ENCODE peak calls at places on chromosome 4, in five cellular contexts. One of them, this sample, is unnamed. For H3K27me3, the result is how much of the 10 kb centered on the place peaks cover.

GRCh38 chr4:144399927-144400326 is 246.0 kb upstream of the HHIP start:
- DNase-seq in tibial artery: no peak
- DNase-seq in Peyer's patch: no peak
- DNase-seq in cardiac muscle cell: peak
- DNase-seq in ovary: no peak
- DNase-seq in this sample: no peak

GRCh38 chr4:121989715-121990114 is 37.9 kb upstream of the TRPC3 start:
- DNase-seq in tibial artery: no peak
- DNase-seq in Peyer's patch: no peak
- DNase-seq in cardiac muscle cell: peak
- DNase-seq in ovary: no peak
- DNase-seq in this sample: no peak

GRCh38 chr4:49036528-49036927 is 50.5 kb downstream of the CWH43 start:
- DNase-seq in tibial artery: no peak
- DNase-seq in Peyer's patch: no peak
- DNase-seq in cardiac muscle cell: no peak
- DNase-seq in ovary: no peak
- DNase-seq in this sample: no peak

GRCh38 chr4:123786955-123787354 is 390.4 kb downstream of the SPRY1 start:
- DNase-seq in tibial artery: no peak
- DNase-seq in Peyer's patch: peak
- DNase-seq in cardiac muscle cell: peak
- DNase-seq in ovary: peak
- DNase-seq in this sample: no peak

GRCh38 chr4:17447675-17448298 is 64.1 kb downstream of the QDPR start:
- DNase-seq in tibial artery: no peak
- DNase-seq in Peyer's patch: peak
- DNase-seq in cardiac muscle cell: peak
- DNase-seq in ovary: peak
- DNase-seq in this sample: no peak

GRCh38 chr4:68589790-68590189 is 13.7 kb upstream of the UGT2B17 start:
- DNase-seq in tibial artery: no peak
- DNase-seq in Peyer's patch: no peak
- DNase-seq in cardiac muscle cell: no peak
- DNase-seq in ovary: no peak
- DNase-seq in this sample: no peak

GRCh38 chr4:189221691-189222090 is 719.0 kb upstream of the FRG1 start:
- DNase-seq in tibial artery: no peak
- DNase-seq in Peyer's patch: no peak
- DNase-seq in cardiac muscle cell: no peak
- DNase-seq in ovary: no peak
- DNase-seq in this sample: no peak

GRCh38 chr4:27910227-27910626 is 1049.6 kb downstream of the STIM2 start:
- DNase-seq in tibial artery: no peak
- DNase-seq in Peyer's patch: no peak
- DNase-seq in cardiac muscle cell: no peak
- DNase-seq in ovary: no peak
- DNase-seq in this sample: no peak

GRCh38 chr4:159142254-159142653 is 39.4 kb downstream of the RAPGEF2 start:
- DNase-seq in tibial artery: no peak
- DNase-seq in Peyer's patch: no peak
- DNase-seq in cardiac muscle cell: peak
- DNase-seq in ovary: no peak
- DNase-seq in this sample: no peak

GRCh38 chr4:138449938-138450337 is 207.8 kb upstream of the SLC7A11 start:
- DNase-seq in tibial artery: no peak
- DNase-seq in Peyer's patch: no peak
- DNase-seq in cardiac muscle cell: peak
- DNase-seq in ovary: no peak
- DNase-seq in this sample: no peak

GRCh38 chr4:106809083-106809482 is 227.0 kb downstream of the DKK2 start:
- DNase-seq in tibial artery: no peak
- DNase-seq in Peyer's patch: no peak
- DNase-seq in cardiac muscle cell: peak
- DNase-seq in ovary: no peak
- DNase-seq in this sample: no peak

GRCh38 chr4:40603281-40603680 is 26.4 kb downstream of the RBM47 start:
- DNase-seq in tibial artery: no peak
- DNase-seq in Peyer's patch: no peak
- DNase-seq in cardiac muscle cell: no peak
- DNase-seq in ovary: no peak
- DNase-seq in this sample: no peak

GRCh38 chr4:169159614-169160013 is 111.1 kb downstream of the SH3RF1 start:
- DNase-seq in tibial artery: no peak
- DNase-seq in Peyer's patch: no peak
- DNase-seq in cardiac muscle cell: peak
- DNase-seq in ovary: no peak
- DNase-seq in this sample: no peak

GRCh38 chr4:183861426-183861825 is 43.7 kb upstream of the STOX2 start:
- DNase-seq in tibial artery: no peak
- DNase-seq in Peyer's patch: no peak
- DNase-seq in cardiac muscle cell: no peak
- DNase-seq in ovary: no peak
- DNase-seq in this sample: no peak

GRCh38 chr4:40577588-40578253 is 51.9 kb downstream of the RBM47 start:
- DNase-seq in tibial artery: no peak
- DNase-seq in Peyer's patch: no peak
- DNase-seq in cardiac muscle cell: peak
- DNase-seq in ovary: no peak
- DNase-seq in this sample: no peak

GRCh38 chr4:184504385-184504784 is 30.0 kb upstream of the IRF2 start:
- DNase-seq in tibial artery: no peak
- DNase-seq in Peyer's patch: no peak
- DNase-seq in cardiac muscle cell: no peak
- DNase-seq in ovary: no peak
- DNase-seq in this sample: no peak

GRCh38 chr4:124178449-124179021 is 534.0 kb downstream of the ANKRD50 start:
- DNase-seq in tibial artery: peak
- DNase-seq in Peyer's patch: no peak
- DNase-seq in cardiac muscle cell: peak
- DNase-seq in ovary: no peak
- DNase-seq in this sample: no peak

GRCh38 chr4:138951764-138952163 is 63.8 kb upstream of the NOCT start:
- DNase-seq in tibial artery: no peak
- DNase-seq in Peyer's patch: no peak
- DNase-seq in cardiac muscle cell: no peak
- DNase-seq in ovary: no peak
- DNase-seq in this sample: no peak

GRCh38 chr4:119284876-119285611 is 36.9 kb downstream of the FABP2 start:
- DNase-seq in tibial artery: no peak
- DNase-seq in Peyer's patch: no peak
- DNase-seq in cardiac muscle cell: peak
- DNase-seq in ovary: no peak
- DNase-seq in this sample: no peak

GRCh38 chr4:37803348-37803973 is 23.0 kb upstream of the PGM2 start:
- DNase-seq in tibial artery: no peak
- DNase-seq in Peyer's patch: no peak
- DNase-seq in cardiac muscle cell: peak
- DNase-seq in ovary: no peak
- DNase-seq in this sample: no peak

GRCh38 chr4:53717064-53717549 is 125.8 kb upstream of the LNX1 start:
- DNase-seq in tibial artery: no peak
- DNase-seq in Peyer's patch: no peak
- DNase-seq in cardiac muscle cell: peak
- DNase-seq in ovary: no peak
- DNase-seq in this sample: no peak

GRCh38 chr4:60718874-60719273 is 481.3 kb upstream of the ADGRL3 start:
- DNase-seq in tibial artery: no peak
- DNase-seq in Peyer's patch: no peak
- DNase-seq in cardiac muscle cell: no peak
- DNase-seq in ovary: no peak
- DNase-seq in this sample: no peak

GRCh38 chr4:60721680-60722079 is 478.4 kb upstream of the ADGRL3 start:
- DNase-seq in tibial artery: no peak
- DNase-seq in Peyer's patch: no peak
- DNase-seq in cardiac muscle cell: no peak
- DNase-seq in ovary: no peak
- DNase-seq in this sample: no peak

GRCh38 chr4:60724623-60725022 is 475.5 kb upstream of the ADGRL3 start:
- DNase-seq in tibial artery: no peak
- DNase-seq in Peyer's patch: no peak
- DNase-seq in cardiac muscle cell: peak
- DNase-seq in ovary: no peak
- DNase-seq in this sample: no peak

GRCh38 chr4:60726779-60727178 is 473.3 kb upstream of the ADGRL3 start:
- DNase-seq in tibial artery: no peak
- DNase-seq in Peyer's patch: no peak
- DNase-seq in cardiac muscle cell: peak
- DNase-seq in ovary: no peak
- DNase-seq in this sample: no peak

DNA sequence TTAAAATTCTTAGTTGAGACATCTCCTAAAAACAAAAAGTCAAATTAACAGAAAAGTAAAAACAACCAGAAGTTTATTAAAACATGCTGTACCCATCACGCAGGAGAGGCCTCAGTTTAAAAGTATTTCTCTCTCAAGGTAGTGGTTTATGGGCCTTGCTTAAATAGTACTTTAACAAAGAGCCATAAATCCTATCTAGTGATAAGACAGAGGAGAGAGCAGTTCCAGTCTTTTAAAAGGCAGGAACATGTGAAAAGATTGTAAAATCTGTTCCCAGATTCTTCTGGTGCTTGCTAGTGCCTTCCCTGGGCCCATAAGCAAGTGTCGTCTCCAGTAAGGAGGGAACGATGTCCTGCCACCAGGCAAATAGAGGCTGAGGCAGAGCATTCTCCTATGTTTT is 476.3 kb upstream of the ADGRL3 start:
- DNase-seq in tibial artery: no peak
- DNase-seq in Peyer's patch: no peak
- DNase-seq in cardiac muscle cell: no peak
- DNase-seq in ovary: no peak
- DNase-seq in this sample: no peak
- H3K27ac ChIP-seq in tibial artery: peak
- H3K27ac ChIP-seq in Peyer's patch: no peak
- H3K27ac ChIP-seq in cardiac muscle cell: no peak
- H3K27ac ChIP-seq in ovary: no peak
- H3K27ac ChIP-seq in this sample: no peak

GRCh38 chr4:110636231-110636676 is 13.4 kb upstream of the PITX2 start:
- DNase-seq in tibial artery: no peak
- DNase-seq in Peyer's patch: no peak
- DNase-seq in cardiac muscle cell: no peak
- DNase-seq in ovary: no peak
- DNase-seq in this sample: no peak

GRCh38 chr4:110638347-110638746 is 15.5 kb upstream of the PITX2 start:
- DNase-seq in tibial artery: no peak
- DNase-seq in Peyer's patch: no peak
- DNase-seq in cardiac muscle cell: no peak
- DNase-seq in ovary: no peak
- DNase-seq in this sample: no peak

GRCh38 chr4:110635155-110635479 is 12.2 kb upstream of the PITX2 start:
- DNase-seq in tibial artery: no peak
- DNase-seq in Peyer's patch: no peak
- DNase-seq in cardiac muscle cell: no peak
- DNase-seq in ovary: no peak
- DNase-seq in this sample: no peak

GRCh38 chr4:110637408-110638131 is 14.7 kb upstream of the PITX2 start:
- DNase-seq in tibial artery: no peak
- DNase-seq in Peyer's patch: no peak
- DNase-seq in cardiac muscle cell: no peak
- DNase-seq in ovary: no peak
- DNase-seq in this sample: no peak

GRCh38 chr4:110636677-110637407 is 14.0 kb upstream of the PITX2 start:
- DNase-seq in tibial artery: no peak
- DNase-seq in Peyer's patch: no peak
- DNase-seq in cardiac muscle cell: peak
- DNase-seq in ovary: no peak
- DNase-seq in this sample: no peak
- H3K27me3 ChIP-seq in tibial artery: under half
- H3K27me3 ChIP-seq in Peyer's patch: under half
- H3K27me3 ChIP-seq in cardiac muscle cell: half or more
- H3K27me3 ChIP-seq in ovary: under half
- H3K27me3 ChIP-seq in this sample: under half

GRCh38 chr4:182265881-182266280 is 22.7 kb downstream of the TENM3 start:
- DNase-seq in tibial artery: no peak
- DNase-seq in Peyer's patch: peak
- DNase-seq in cardiac muscle cell: no peak
- DNase-seq in ovary: no peak
- DNase-seq in this sample: no peak
- TF ChIP-seq CTCF in tibial artery: no peak
- TF ChIP-seq CTCF in Peyer's patch: no peak
- TF ChIP-seq CTCF in cardiac muscle cell: no peak
- TF ChIP-seq CTCF in ovary: no peak
- TF ChIP-seq CTCF in this sample: no peak

GRCh38 chr4:186072516-186072915 is 3.6 kb downstream of the TLR3 start:
- DNase-seq in tibial artery: no peak
- DNase-seq in Peyer's patch: no peak
- DNase-seq in cardiac muscle cell: no peak
- DNase-seq in ovary: no peak
- DNase-seq in this sample: peak

GRCh38 chr4:186069734-186070133 is 778 bp downstream of the TLR3 start:
- DNase-seq in tibial artery: no peak
- DNase-seq in Peyer's patch: no peak
- DNase-seq in cardiac muscle cell: no peak
- DNase-seq in ovary: no peak
- DNase-seq in this sample: no peak

GRCh38 chr4:186061919-186062318 is 7.0 kb upstream of the TLR3 start:
- DNase-seq in tibial artery: no peak
- DNase-seq in Peyer's patch: no peak
- DNase-seq in cardiac muscle cell: no peak
- DNase-seq in ovary: no peak
- DNase-seq in this sample: no peak

GRCh38 chr4:186068581-186069402 is at the start of gene TLR3:
- DNase-seq in tibial artery: no peak
- DNase-seq in Peyer's patch: no peak
- DNase-seq in cardiac muscle cell: peak
- DNase-seq in ovary: no peak
- DNase-seq in this sample: no peak

DNA sequence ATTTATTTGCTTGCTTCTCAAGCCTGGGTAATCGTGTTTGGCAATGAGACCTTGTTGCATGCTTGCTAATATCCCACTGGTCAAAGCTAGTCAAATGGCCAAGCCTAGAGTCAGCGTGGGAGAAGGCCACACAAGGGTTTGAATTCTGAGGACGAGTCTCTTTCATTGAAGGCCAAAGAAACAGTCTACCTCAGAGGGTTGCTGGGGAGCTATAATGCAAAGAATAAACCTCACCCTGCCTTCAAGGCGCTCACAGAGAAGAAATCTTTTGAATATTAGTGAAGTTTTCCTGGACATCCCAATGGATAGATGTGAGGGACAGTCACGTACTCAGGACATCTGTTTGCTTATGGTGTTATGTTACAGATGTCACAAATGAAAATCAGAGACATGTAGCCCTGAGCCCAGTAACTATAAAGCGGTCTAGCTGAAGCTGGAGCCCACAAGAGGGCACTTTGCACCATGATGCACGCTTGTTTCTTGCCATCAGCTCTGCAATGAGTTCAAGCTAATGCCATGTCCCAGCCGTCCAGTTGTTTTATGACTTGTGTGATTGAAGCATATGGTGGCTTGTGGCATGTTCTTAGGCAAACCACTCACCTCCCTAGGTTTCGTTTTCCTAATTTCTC is 1.1 kb upstream of the TLR3 start:
- DNase-seq in tibial artery: peak
- DNase-seq in Peyer's patch: peak
- DNase-seq in cardiac muscle cell: peak
- DNase-seq in ovary: peak
- DNase-seq in this sample: no peak
- H3K27ac ChIP-seq in tibial artery: peak
- H3K27ac ChIP-seq in Peyer's patch: no peak
- H3K27ac ChIP-seq in cardiac muscle cell: no peak
- H3K27ac ChIP-seq in ovary: peak
- H3K27ac ChIP-seq in this sample: peak